ENCODE peak calls at places on chromosomes 11 and 22, in six cellular contexts. K is tibial nerve, A is GM23248, S is heart right ventricle, J is PC-9, I is psoas muscle. Y is an unnamed sample. For H3K9me3, the result is how much of the 10 kb centered on the place peaks cover.

GRCh38 chr11:33868646-33869461 is 23.0 kb downstream of the LMO2 start:
- DNase-seq in I (no peak), K (no peak), J (no peak), S (peak), A (peak), Y (peak)

GRCh38 chr11:44260081-44260480 is 49.9 kb downstream of the ALX4 start:
- DNase-seq in S (no peak), I (no peak), J (no peak), K (no peak), A (no peak), Y (no peak)

GRCh38 chr11:14357843-14358728 is 897 bp downstream of the RRAS2 start:
- DNase-seq in J (peak), A (peak), I (peak), K (no peak), S (peak), Y (peak)

GRCh38 chr11:47394322-47395224 is 13.8 kb upstream of the SLC39A13 start:
- DNase-seq in J (no peak), A (no peak), K (no peak), S (peak), I (peak), Y (no peak)

GRCh38 chr22:20499769-20500168 is 4.2 kb upstream of the KLHL22 start:
- DNase-seq in S (no peak), K (no peak), A (no peak), I (no peak), J (no peak), Y (no peak)

GRCh38 chr11:63592975-63593395 is 21.2 kb downstream of the PLAAT3 start:
- DNase-seq in J (no peak), K (no peak), S (no peak), I (no peak), A (peak), Y (peak)

GRCh38 chr11:118343981-118344521 is at the start of gene CD3G:
- DNase-seq in J (no peak), I (no peak), S (no peak), K (no peak), A (no peak), Y (no peak)

GRCh38 chr11:118200901-118201680 is 23.7 kb downstream of the JAML start:
- DNase-seq in A (no peak), J (no peak), K (no peak), I (no peak), S (no peak), Y (no peak)

GRCh38 chr11:95596011-95596489 is 193.5 kb downstream of the FAM76B start:
- DNase-seq in A (peak), S (no peak), I (no peak), K (no peak), J (no peak), Y (no peak)

GRCh38 chr11:12889243-12889642 is 119.9 kb upstream of the RASSF10 start:
- DNase-seq in I (peak), S (peak), K (peak), J (no peak), A (peak), Y (peak)

GRCh38 chr22:46025225-46025972 is 48.4 kb upstream of the WNT7B start:
- DNase-seq in J (no peak), A (no peak), K (no peak), S (no peak), I (no peak), Y (no peak)

GRCh38 chr22:22981670-22982571 is 88.4 kb upstream of the GNAZ start:
- DNase-seq in J (no peak), K (no peak), A (no peak), I (no peak), S (no peak), Y (no peak)

GRCh38 chr11:75813622-75814039 is 1.4 kb upstream of the UVRAG start:
- DNase-seq in S (no peak), A (peak), K (no peak), J (peak), I (no peak), Y (no peak)

GRCh38 chr22:34801221-34801620 is 264.7 kb upstream of the ISX start:
- DNase-seq in K (no peak), J (no peak), S (no peak), A (no peak), I (no peak), Y (no peak)

GRCh38 chr11:3803726-3804510 is 4.4 kb upstream of the PGAP2 start:
- DNase-seq in K (no peak), I (no peak), J (no peak), S (no peak), A (peak), Y (no peak)

GRCh38 chr11:12467610-12468009 is 90.2 kb downstream of the PARVA start:
- DNase-seq in I (no peak), J (no peak), A (no peak), S (no peak), K (no peak), Y (no peak)

GRCh38 chr11:131423715-131424114 is 53.3 kb downstream of the NTM start:
- DNase-seq in S (no peak), I (no peak), J (peak), A (peak), K (no peak), Y (no peak)

GRCh38 chr11:17605736-17606135 is 58.7 kb downstream of the OTOG start:
- DNase-seq in A (no peak), S (no peak), K (no peak), I (no peak), J (no peak), Y (no peak)

GRCh38 chr11:5380740-5381342 is 2.8 kb upstream of the OR51M1 start:
- DNase-seq in K (peak), S (no peak), A (peak), J (no peak), I (no peak), Y (no peak)

GRCh38 chr11:9047986-9048522 is 43.3 kb downstream of the SCUBE2 start:
- DNase-seq in S (no peak), I (no peak), A (peak), J (no peak), K (no peak), Y (no peak)

GRCh38 chr11:12185106-12185690 is 74.8 kb downstream of the MICAL2 start:
- DNase-seq in I (no peak), A (no peak), J (no peak), S (no peak), K (no peak), Y (no peak)

GRCh38 chr11:43947815-43948214 is 5.4 kb downstream of the C11orf96 start:
- DNase-seq in I (no peak), A (peak), J (no peak), K (no peak), S (no peak), Y (no peak)

GRCh38 chr11:115920841-115921480 is 416.7 kb upstream of the CADM1 start:
- DNase-seq in K (no peak), I (no peak), J (no peak), S (no peak), A (no peak), Y (no peak)

GRCh38 chr11:129283141-129283540 is 91.0 kb upstream of the ARHGAP32 start:
- DNase-seq in A (no peak), I (no peak), K (no peak), S (no peak), J (peak), Y (no peak)

GRCh38 chr11:50098186-50098725 is 65.6 kb downstream of the OR4C45 start:
- DNase-seq in I (no peak), K (no peak), S (no peak), J (no peak), A (no peak), Y (no peak)

GRCh38 chr22:43148581-43148980 is 2.8 kb upstream of the TSPO start:
- DNase-seq in K (no peak), S (no peak), I (no peak), J (no peak), A (no peak), Y (no peak)

GRCh38 chr11:125108469-125108868 is 3.0 kb downstream of the TMEM218 start:
- DNase-seq in J (no peak), K (no peak), S (no peak), A (no peak), I (no peak), Y (no peak)

GRCh38 chr22:37303821-37304274 is 21.5 kb downstream of the CYTH4 start:
- DNase-seq in K (no peak), I (peak), J (no peak), S (no peak), A (peak), Y (no peak)

GRCh38 chr11:128336203-128336602 is 251.2 kb downstream of the ETS1 start:
- DNase-seq in A (peak), I (peak), S (peak), J (peak), K (no peak), Y (peak)

GRCh38 chr22:24805790-24806662 is at the start of gene SGSM1:
- DNase-seq in A (peak), S (peak), K (peak), I (peak), J (peak), Y (peak)

GRCh38 chr22:43819691-43820670 is 7.9 kb upstream of the EFCAB6 start:
- DNase-seq in I (no peak), K (no peak), A (no peak), S (no peak), J (no peak), Y (no peak)

GRCh38 chr11:115199501-115199900 is 304.7 kb downstream of the CADM1 start:
- DNase-seq in J (no peak), I (no peak), A (peak), K (no peak), S (no peak), Y (no peak)

GRCh38 chr11:47204633-47204989 is 10.2 kb upstream of the DDB2 start:
- DNase-seq in S (no peak), A (peak), K (no peak), I (no peak), J (peak), Y (no peak)

GRCh38 chr22:45604239-45604711 is 67.4 kb upstream of the ATXN10 start:
- DNase-seq in J (peak), I (no peak), S (no peak), K (no peak), A (peak), Y (no peak)

GRCh38 chr11:125374398-125374797 is 121.7 kb downstream of the FEZ1 start:
- DNase-seq in S (no peak), K (no peak), I (no peak), J (no peak), A (no peak), Y (no peak)

GRCh38 chr22:32204856-32205722 is at the start of gene RFPL2:
- DNase-seq in I (peak), A (peak), K (no peak), S (peak), J (no peak), Y (no peak)

GRCh38 chr11:63804259-63804658 is 9.0 kb upstream of the SPINDOC start:
- DNase-seq in K (no peak), A (no peak), S (no peak), I (no peak), J (peak), Y (no peak)

GRCh38 chr11:134615041-134615615 is 203.1 kb upstream of the B3GAT1 start:
- DNase-seq in I (no peak), S (no peak), A (no peak), K (no peak), J (no peak), Y (no peak)

GRCh38 chr11:134614141-134614540 is 202.1 kb upstream of the B3GAT1 start:
- DNase-seq in A (no peak), J (no peak), S (no peak), I (no peak), K (no peak), Y (no peak)

GRCh38 chr11:134612416-134613030 is 200.5 kb upstream of the B3GAT1 start:
- DNase-seq in A (no peak), K (no peak), S (no peak), J (no peak), I (no peak), Y (no peak)

GRCh38 chr11:134611537-134611936 is 199.5 kb upstream of the B3GAT1 start:
- DNase-seq in A (no peak), S (no peak), J (no peak), K (no peak), I (no peak), Y (no peak)

DNA sequence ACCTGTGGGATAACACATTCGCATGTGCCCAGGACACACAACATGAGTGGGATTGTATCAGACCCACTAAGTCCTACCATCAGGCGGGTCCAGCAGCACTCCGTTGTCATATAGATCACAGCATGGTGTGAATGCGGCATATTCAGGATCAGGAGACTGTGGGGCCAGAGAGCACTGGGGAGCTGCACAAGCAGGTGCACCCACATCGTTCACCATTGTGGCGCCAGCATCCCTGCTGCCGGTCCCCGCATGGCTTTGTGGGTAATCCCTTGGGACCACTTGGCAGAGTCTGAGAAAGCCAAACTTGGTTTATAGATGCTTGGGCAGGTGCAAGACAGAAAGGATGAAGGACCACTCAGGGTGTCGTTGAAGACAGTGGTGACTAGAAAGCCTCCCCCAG is 201.6 kb upstream of the B3GAT1 start:
- DNase-seq in A (no peak), J (no peak), I (no peak), K (no peak), S (no peak), Y (no peak)
- H3K9me3 ChIP-seq in A (under half), J (under half), I (under half), K (under half), S (under half), Y (under half)

GRCh38 chr22:16594026-16594425 is 1.4 kb upstream of the CCT8L2 start:
- DNase-seq in S (no peak), J (no peak), A (no peak), I (no peak), K (no peak), Y (no peak)
- H3K9me3 ChIP-seq in S (under half), J (under half), A (under half), I (under half), K (under half), Y (under half)

GRCh38 chr22:48898524-48899377 is 928.9 kb downstream of the BRD1 start:
- DNase-seq in S (no peak), J (no peak), A (no peak), K (no peak), I (no peak), Y (no peak)
- H3K9me3 ChIP-seq in S (under half), J (under half), A (under half), K (under half), I (under half), Y (under half)

GRCh38 chr22:49156662-49157285 is 670.9 kb downstream of the BRD1 start:
- DNase-seq in K (no peak), I (no peak), A (no peak), J (no peak), S (no peak), Y (no peak)
- H3K9me3 ChIP-seq in K (under half), I (under half), A (under half), J (under half), S (under half), Y (under half)

DNA sequence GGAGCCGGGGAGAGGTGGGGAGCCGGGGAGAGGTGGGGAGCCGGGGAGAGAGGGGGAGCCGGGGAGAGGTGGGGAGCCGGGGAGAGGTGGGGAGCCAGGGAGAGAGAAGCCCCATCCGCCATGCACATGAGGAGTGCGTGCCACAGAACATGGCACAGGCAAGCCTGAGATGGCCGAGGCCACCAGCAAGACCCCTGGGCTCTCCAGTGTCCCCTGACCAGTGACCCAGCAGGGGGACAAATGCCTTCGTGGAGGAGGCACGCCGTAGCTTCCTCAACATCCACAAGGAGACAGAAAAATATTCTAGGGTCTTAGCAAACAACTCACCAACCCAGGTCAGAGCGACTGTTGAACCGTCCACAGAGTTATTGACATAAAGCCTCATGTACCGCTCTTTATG is 618.8 kb downstream of the TBC1D22A start:
- DNase-seq in A (no peak), S (no peak), K (no peak), I (no peak), J (no peak), Y (no peak)
- H3K9me3 ChIP-seq in A (under half), S (under half), K (under half), I (under half), J (under half), Y (under half)

GRCh38 chr11:122517403-122518379 is 137.8 kb upstream of the UBASH3B start:
- DNase-seq in I (no peak), K (no peak), S (no peak), A (peak), J (no peak), Y (no peak)
- H3K9me3 ChIP-seq in I (under half), K (under half), S (under half), A (under half), J (under half), Y (under half)

GRCh38 chr11:88229303-88229702 is 54.1 kb upstream of the RAB38 start:
- DNase-seq in I (no peak), S (no peak), A (no peak), K (no peak), J (no peak), Y (no peak)
- H3K9me3 ChIP-seq in I (under half), S (under half), A (under half), K (under half), J (under half), Y (under half)

DNA sequence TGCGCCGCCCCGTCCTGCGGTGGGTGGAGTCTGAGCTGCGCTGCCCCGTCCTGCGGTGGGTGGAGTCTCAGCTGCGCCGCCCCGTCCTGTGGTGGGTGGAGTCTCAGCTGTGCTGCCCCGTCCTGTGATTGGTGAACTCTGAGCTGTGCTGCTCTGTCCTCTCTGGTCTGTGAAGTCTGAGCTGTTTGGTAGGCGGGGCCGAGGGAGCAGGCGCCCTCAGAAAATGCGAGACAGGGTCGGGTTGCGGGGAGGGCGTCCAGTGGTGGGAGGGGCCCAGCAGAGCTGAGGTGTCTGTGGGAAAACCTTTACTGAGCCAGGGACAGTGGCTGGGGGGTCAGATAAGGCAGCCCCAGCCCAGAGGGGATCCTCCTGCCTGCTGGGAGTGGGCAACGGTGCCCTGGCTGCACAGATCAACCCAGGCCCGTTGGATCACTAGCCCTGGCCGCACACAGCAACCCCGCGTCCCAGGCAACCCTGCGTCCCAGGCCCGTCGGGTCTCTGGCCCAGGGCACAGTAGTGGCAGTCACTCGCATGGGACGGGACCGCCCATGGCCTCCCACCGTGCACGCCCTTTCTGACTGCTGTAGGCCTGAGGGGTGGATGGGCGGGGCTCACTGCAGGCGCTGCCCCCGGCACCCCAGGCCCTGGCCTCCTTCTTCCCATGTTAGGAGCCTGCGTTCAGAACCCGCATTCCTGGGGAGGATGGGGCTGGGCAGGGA is 22.8 kb downstream of the BRSK2 start:
- DNase-seq in A (no peak), K (no peak), S (no peak), I (no peak), J (no peak), Y (no peak)
- H3K9me3 ChIP-seq in A (under half), K (under half), S (under half), I (under half), J (under half), Y (under half)

GRCh38 chr22:49077586-49077985 is 750.1 kb downstream of the BRD1 start:
- DNase-seq in K (no peak), J (no peak), A (no peak), S (no peak), I (no peak), Y (no peak)
- H3K9me3 ChIP-seq in K (under half), J (under half), A (under half), S (under half), I (under half), Y (under half)

GRCh38 chr22:48358886-48359612 is 1468.6 kb downstream of the BRD1 start:
- DNase-seq in I (no peak), A (no peak), J (no peak), S (no peak), K (no peak), Y (no peak)

GRCh38 chr22:48359613-48359965 is 1468.1 kb downstream of the BRD1 start:
- DNase-seq in I (no peak), A (no peak), S (no peak), J (no peak), K (no peak), Y (no peak)

GRCh38 chr22:48356731-48357130 is 1470.9 kb downstream of the BRD1 start:
- DNase-seq in A (no peak), I (no peak), S (no peak), K (no peak), J (no peak), Y (no peak)

GRCh38 chr22:48357196-48357595 is 1470.5 kb downstream of the BRD1 start:
- DNase-seq in J (no peak), S (no peak), I (no peak), A (no peak), K (no peak), Y (no peak)

DNA sequence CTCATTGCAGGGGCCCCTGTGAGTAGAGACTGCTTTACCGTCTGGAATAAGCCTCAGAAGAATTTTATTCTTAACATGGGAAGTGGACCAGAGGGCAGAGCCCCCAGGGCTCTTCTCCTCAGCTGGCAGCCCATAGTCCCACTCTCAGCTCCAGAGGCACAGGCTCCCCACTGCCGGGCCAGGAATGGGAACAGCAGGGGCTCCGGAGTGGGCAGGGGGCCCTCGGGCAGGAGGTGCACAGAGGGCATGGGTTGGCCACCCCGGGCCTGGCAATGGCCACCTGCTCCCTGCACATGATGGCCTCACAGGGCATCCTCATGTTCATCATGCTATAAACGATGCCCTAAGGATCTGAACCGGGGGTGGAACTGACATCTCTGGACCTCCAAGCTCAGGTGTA is 1469.7 kb downstream of the BRD1 start:
- DNase-seq in I (no peak), J (no peak), K (no peak), S (no peak), A (no peak), Y (no peak)
- H3K9me3 ChIP-seq in I (under half), J (under half), K (under half), S (under half), A (under half), Y (under half)